ENCODE peak calls at places on chromosome 16, in seven cellular contexts. W is stimulated activated CD8-positive, alpha-beta memory T cell treated with anti-CD3 and anti-CD28 coated beads, Interleukin-4, amount 100 ng/mL, for 4 hours; F is pancreas; S is tibial nerve; O is cardiac fibroblast; N is memory B cell; H is head of caudate nucleus. V is an unnamed sample.

GRCh38 chr16:56848955-56849689 is 15.9 kb upstream of the SLC12A3 start:
- DNase-seq in W (no peak), F (no peak), S (no peak), O (peak), N (no peak), H (peak), V (no peak)

GRCh38 chr16:80751167-80751566 is 53.2 kb downstream of the CDYL2 start:
- DNase-seq in W (no peak), F (no peak), S (no peak), O (peak), N (no peak), H (no peak), V (no peak)

GRCh38 chr16:84970447-84971127 is 40.7 kb downstream of the ZDHHC7 start:
- DNase-seq in W (peak), F (peak), S (peak), O (peak), N (peak), H (peak), V (peak)

GRCh38 chr16:69890114-69890890 is 60.8 kb upstream of the CLEC18A start:
- DNase-seq in W (no peak), F (peak), S (peak), O (peak), N (no peak), H (peak), V (no peak)

GRCh38 chr16:61050547-61050946 is 985.7 kb downstream of the CDH8 start:
- DNase-seq in W (no peak), F (no peak), S (no peak), O (no peak), N (no peak), H (no peak), V (no peak)

GRCh38 chr16:86930001-86930400 is 351.7 kb downstream of the FOXL1 start:
- DNase-seq in W (no peak), F (no peak), S (no peak), O (no peak), N (no peak), H (no peak), V (no peak)

GRCh38 chr16:15642557-15643452 is at the start of gene MARF1:
- DNase-seq in W (peak), F (peak), S (peak), O (peak), N (peak), H (peak), V (peak)

GRCh38 chr16:11350531-11351335 is 5.5 kb downstream of the RMI2 start:
- DNase-seq in W (no peak), F (no peak), S (no peak), O (peak), N (no peak), H (no peak), V (no peak)

GRCh38 chr16:66227766-66228530 is 138.5 kb upstream of the CDH5 start:
- DNase-seq in W (no peak), F (no peak), S (no peak), O (no peak), N (no peak), H (no peak), V (no peak)

GRCh38 chr16:19299565-19299964 is 14.0 kb downstream of the CLEC19A start:
- DNase-seq in W (no peak), F (no peak), S (no peak), O (no peak), N (no peak), H (no peak), V (no peak)

GRCh38 chr16:54110582-54110981 is 176.0 kb downstream of the IRX3 start:
- DNase-seq in W (no peak), F (no peak), S (no peak), O (no peak), N (no peak), H (no peak), V (no peak)